ENCODE peak calls at places on chromosomes 12 and 14, in six cellular contexts. S is astrocyte, I is H9, W is DND-41, R is GM23248, A is A549. G is an unnamed sample.

GRCh38 chr14:91624757-91625156 is 107.1 kb downstream of the CATSPERB start:
- DNase-seq in W (no peak), I (no peak), R (no peak), S (no peak), A (no peak), G (no peak)

GRCh38 chr12:107684029-107684790 is 1.4 kb upstream of the PWP1 start:
- DNase-seq in R (peak), I (no peak), S (peak), A (no peak), W (no peak), G (no peak)

GRCh38 chr12:55955800-55956508 is 9.9 kb downstream of the PMEL start:
- DNase-seq in A (peak), S (peak), R (peak), W (peak), I (peak), G (peak)

GRCh38 chr14:55913324-55914035 is 204.7 kb upstream of the PELI2 start:
- DNase-seq in R (no peak), I (no peak), S (peak), W (no peak), A (no peak), G (no peak)

GRCh38 chr14:22549981-22550670 is 38.9 kb downstream of the DAD1 start:
- DNase-seq in W (no peak), S (peak), I (no peak), R (no peak), A (no peak), G (no peak)

GRCh38 chr12:18468521-18469075 is 207.3 kb downstream of the PIK3C2G start:
- DNase-seq in R (peak), S (peak), W (no peak), I (no peak), A (no peak), G (no peak)

GRCh38 chr12:108616941-108617858 is 16.5 kb downstream of the SELPLG start:
- DNase-seq in W (peak), R (no peak), S (peak), A (no peak), I (no peak), G (no peak)

GRCh38 chr12:23352670-23353069 is 596.8 kb downstream of the SOX5 start:
- DNase-seq in I (no peak), S (no peak), W (no peak), A (no peak), R (no peak), G (no peak)

GRCh38 chr14:85475113-85475512 is 54.8 kb upstream of the FLRT2 start:
- DNase-seq in R (peak), S (peak), W (no peak), I (no peak), A (no peak), G (no peak)

GRCh38 chr12:5840900-5841299 is 104.2 kb downstream of the ANO2 start:
- DNase-seq in I (peak), R (no peak), A (no peak), S (no peak), W (no peak), G (no peak)

GRCh38 chr14:35760143-35760542 is 49.0 kb downstream of the RALGAPA1 start:
- DNase-seq in R (no peak), A (no peak), I (no peak), W (no peak), S (no peak), G (no peak)

GRCh38 chr14:50335989-50336391 is 23.9 kb downstream of the DMAC2L start:
- DNase-seq in W (peak), R (peak), A (no peak), S (peak), I (no peak), G (no peak)

GRCh38 chr12:132579747-132580146 is 30.6 kb downstream of the LRCOL1 start:
- DNase-seq in I (no peak), A (no peak), W (no peak), R (no peak), S (no peak), G (no peak)

GRCh38 chr12:116708826-116709756 is 28.8 kb downstream of the SPRING1 start:
- DNase-seq in W (peak), I (peak), A (peak), S (peak), R (peak), G (peak)

GRCh38 chr14:101360045-101360931 is 201.0 kb upstream of the DIO3 start:
- DNase-seq in S (no peak), A (no peak), R (peak), I (no peak), W (peak), G (no peak)

GRCh38 chr14:87690076-87690661 is 302.8 kb downstream of the GALC start:
- DNase-seq in S (no peak), I (peak), A (no peak), R (no peak), W (no peak), G (no peak)

GRCh38 chr14:99348816-99349609 is 77.0 kb upstream of the BCL11B start:
- DNase-seq in W (no peak), I (no peak), A (no peak), R (peak), S (no peak), G (no peak)

GRCh38 chr14:79493081-79493652 is 718.1 kb downstream of the DIO2 start:
- DNase-seq in I (no peak), R (no peak), W (no peak), A (no peak), S (no peak), G (no peak)

GRCh38 chr14:98136019-98136418 is 1136.0 kb downstream of the BCL11B start:
- DNase-seq in S (no peak), A (no peak), I (no peak), W (peak), R (no peak), G (no peak)

GRCh38 chr14:31781578-31781977 is 220.4 kb downstream of the NUBPL start:
- DNase-seq in A (peak), S (no peak), R (no peak), I (no peak), W (no peak), G (no peak)

GRCh38 chr12:62259311-62259992 is 752 bp upstream of the USP15 start:
- DNase-seq in W (peak), I (no peak), A (peak), S (no peak), R (peak), G (no peak)

GRCh38 chr14:79193689-79194477 is 1017.4 kb downstream of the DIO2 start:
- DNase-seq in R (no peak), A (no peak), S (no peak), I (no peak), W (no peak), G (no peak)

GRCh38 chr12:111823891-111824290 is 18.1 kb upstream of the MAPKAPK5 start:
- DNase-seq in R (no peak), W (no peak), I (no peak), S (no peak), A (no peak), G (no peak)
- H3K4me2 ChIP-seq in R (no peak), W (no peak), I (no peak), S (no peak), A (no peak), G (no peak)

GRCh38 chr14:52346778-52347177 is 32.7 kb downstream of the PTGER2 start:
- DNase-seq in W (no peak), I (no peak), S (no peak), R (no peak), A (no peak), G (no peak)

GRCh38 chr14:52348796-52349195 is 34.7 kb downstream of the PTGER2 start:
- DNase-seq in S (peak), W (no peak), I (no peak), A (no peak), R (peak), G (no peak)

GRCh38 chr14:52350445-52350844 is 36.3 kb downstream of the PTGER2 start:
- DNase-seq in S (no peak), I (no peak), R (no peak), W (no peak), A (no peak), G (no peak)

GRCh38 chr14:52349731-52350130 is 35.6 kb downstream of the PTGER2 start:
- DNase-seq in R (no peak), S (no peak), W (no peak), A (no peak), I (no peak), G (no peak)

GRCh38 chr14:52348279-52348678 is 34.2 kb downstream of the PTGER2 start:
- DNase-seq in I (no peak), A (no peak), W (no peak), S (no peak), R (peak), G (no peak)
- H3K4me2 ChIP-seq in I (no peak), A (peak), W (no peak), S (peak), R (peak), G (no peak)

GRCh38 chr14:81336009-81336408 is 64.1 kb downstream of the STON2 start:
- DNase-seq in I (no peak), W (no peak), S (no peak), A (no peak), R (no peak), G (no peak)
- H3K4me2 ChIP-seq in I (no peak), W (no peak), S (no peak), A (no peak), R (no peak), G (no peak)

DNA sequence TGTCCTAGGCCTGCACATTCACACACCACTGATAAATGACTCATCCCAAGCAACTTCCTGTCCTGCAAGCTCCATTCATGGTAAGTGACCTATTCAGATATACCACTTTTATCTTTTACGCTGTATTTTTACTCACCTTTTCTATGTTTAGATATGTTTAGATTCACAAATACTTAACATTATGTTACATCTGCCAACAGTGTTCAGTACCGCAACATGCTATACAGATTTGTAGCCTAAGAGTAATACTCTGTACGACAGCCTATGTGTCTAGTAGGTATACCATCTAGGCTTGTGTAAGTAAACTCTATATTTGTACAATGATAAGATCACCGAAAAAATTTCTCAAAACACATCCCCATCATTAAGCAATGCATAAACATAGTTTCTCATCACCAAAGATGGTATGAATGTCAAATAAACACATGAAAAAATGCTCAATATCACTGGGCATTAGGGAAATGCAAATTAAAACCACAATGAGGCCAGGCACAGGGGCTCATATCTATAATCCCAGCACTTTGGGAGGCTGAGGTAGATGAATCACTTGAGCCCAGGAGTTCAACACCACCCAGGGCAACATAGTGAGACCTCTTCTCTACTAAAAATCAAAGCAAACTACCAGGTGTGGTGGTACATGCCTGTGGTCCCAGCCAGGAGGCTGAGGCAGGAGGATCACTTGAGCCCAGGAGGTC is 20.7 kb downstream of the ATXN2 start:
- DNase-seq in S (peak), I (peak), W (no peak), A (peak), R (peak), G (peak)
- H3K4me2 ChIP-seq in S (peak), I (no peak), W (no peak), A (peak), R (peak), G (peak)

DNA sequence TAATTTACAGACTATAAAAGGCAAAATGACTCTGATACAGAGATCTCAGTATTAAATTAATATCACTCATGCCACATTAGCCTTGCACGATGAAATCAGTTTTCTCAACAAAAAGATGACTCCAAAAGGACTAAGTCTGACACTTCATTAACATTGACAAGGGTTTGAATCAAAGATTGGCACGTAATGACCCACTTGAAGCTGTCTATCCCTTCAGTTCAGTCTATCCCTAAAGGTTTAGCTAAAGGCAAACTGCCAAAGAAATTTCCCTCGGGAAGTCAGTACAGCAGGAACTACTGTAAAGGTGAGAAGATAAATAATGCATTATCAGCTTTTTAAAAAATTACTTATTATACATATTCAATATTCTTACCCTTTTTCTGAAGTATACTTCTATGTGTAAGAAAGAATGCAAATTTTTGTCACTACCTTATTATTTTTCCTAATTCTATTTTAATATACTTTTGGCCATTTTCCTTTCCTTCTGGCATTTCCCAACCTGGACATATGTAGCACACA is 127.1 kb downstream of the NELL2 start:
- DNase-seq in S (no peak), W (no peak), I (no peak), A (no peak), R (no peak), G (no peak)
- H3K4me2 ChIP-seq in S (no peak), W (no peak), I (no peak), A (no peak), R (no peak), G (no peak)

GRCh38 chr14:54654600-54654999 is 87.7 kb downstream of the SAMD4A start:
- DNase-seq in S (no peak), I (no peak), R (no peak), W (no peak), A (no peak), G (no peak)
- H3K4me2 ChIP-seq in S (peak), I (no peak), R (peak), W (no peak), A (peak), G (peak)

GRCh38 chr12:114733919-114734318 is 49.9 kb upstream of the TBX3 start:
- DNase-seq in I (no peak), S (no peak), R (no peak), A (no peak), W (no peak), G (no peak)

GRCh38 chr12:114735011-114735410 is 51.0 kb upstream of the TBX3 start:
- DNase-seq in S (no peak), A (no peak), W (no peak), I (peak), R (no peak), G (no peak)

GRCh38 chr12:114738460-114739184 is 54.6 kb upstream of the TBX3 start:
- DNase-seq in W (no peak), A (no peak), I (no peak), R (no peak), S (no peak), G (no peak)

GRCh38 chr12:114732426-114733030 is 48.6 kb upstream of the TBX3 start:
- DNase-seq in I (peak), R (no peak), S (no peak), W (no peak), A (no peak), G (no peak)

GRCh38 chr12:114735680-114736374 is 51.9 kb upstream of the TBX3 start:
- DNase-seq in I (peak), A (no peak), R (no peak), W (no peak), S (no peak), G (no peak)
- H3K4me2 ChIP-seq in I (peak), A (no peak), R (no peak), W (no peak), S (peak), G (no peak)

GRCh38 chr12:96387981-96388380 is 12.3 kb downstream of the CDK17 start:
- DNase-seq in W (no peak), R (no peak), A (no peak), I (no peak), S (no peak), G (no peak)

GRCh38 chr12:96383991-96384390 is 16.2 kb downstream of the CDK17 start:
- DNase-seq in W (no peak), A (no peak), I (no peak), R (peak), S (peak), G (no peak)

GRCh38 chr12:96386794-96387193 is 13.4 kb downstream of the CDK17 start:
- DNase-seq in R (no peak), A (no peak), I (no peak), W (no peak), S (no peak), G (no peak)

GRCh38 chr12:96378319-96378718 is 21.9 kb downstream of the CDK17 start:
- DNase-seq in S (no peak), I (no peak), R (no peak), W (no peak), A (no peak), G (no peak)

DNA sequence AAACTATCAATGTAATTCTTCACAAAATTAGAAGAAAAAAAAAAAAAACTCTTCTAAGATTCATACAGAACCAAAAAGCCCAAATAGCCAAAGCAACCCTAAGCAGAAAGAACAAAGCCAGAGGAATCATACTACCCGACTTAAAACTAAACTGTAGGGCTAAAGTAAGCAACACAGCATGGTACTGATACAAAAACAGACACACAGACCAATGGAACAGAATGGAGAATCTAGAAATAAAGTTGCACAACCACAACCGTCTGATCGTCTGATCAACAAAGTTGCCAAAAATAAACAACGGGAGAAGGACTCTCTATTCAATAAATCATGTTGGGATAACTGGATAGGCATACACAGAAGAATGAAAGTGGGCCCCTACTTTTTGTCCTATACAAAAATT is 16.9 kb downstream of the CDK17 start:
- DNase-seq in R (no peak), W (no peak), I (no peak), A (no peak), S (no peak), G (no peak)
- H3K4me2 ChIP-seq in R (peak), W (no peak), I (no peak), A (no peak), S (peak), G (no peak)

GRCh38 chr12:47071241-47071852 is 8.1 kb upstream of the PCED1B start:
- DNase-seq in W (no peak), R (peak), I (peak), A (peak), S (no peak), G (no peak)

GRCh38 chr12:47068539-47068938 is 10.9 kb upstream of the PCED1B start:
- DNase-seq in W (no peak), I (peak), A (no peak), S (no peak), R (no peak), G (no peak)

GRCh38 chr12:47067778-47068431 is 11.5 kb upstream of the PCED1B start:
- DNase-seq in A (no peak), W (no peak), I (no peak), S (no peak), R (no peak), G (no peak)

GRCh38 chr12:47067176-47067575 is 12.2 kb upstream of the PCED1B start:
- DNase-seq in R (no peak), S (no peak), A (no peak), W (no peak), I (no peak), G (no peak)

DNA sequence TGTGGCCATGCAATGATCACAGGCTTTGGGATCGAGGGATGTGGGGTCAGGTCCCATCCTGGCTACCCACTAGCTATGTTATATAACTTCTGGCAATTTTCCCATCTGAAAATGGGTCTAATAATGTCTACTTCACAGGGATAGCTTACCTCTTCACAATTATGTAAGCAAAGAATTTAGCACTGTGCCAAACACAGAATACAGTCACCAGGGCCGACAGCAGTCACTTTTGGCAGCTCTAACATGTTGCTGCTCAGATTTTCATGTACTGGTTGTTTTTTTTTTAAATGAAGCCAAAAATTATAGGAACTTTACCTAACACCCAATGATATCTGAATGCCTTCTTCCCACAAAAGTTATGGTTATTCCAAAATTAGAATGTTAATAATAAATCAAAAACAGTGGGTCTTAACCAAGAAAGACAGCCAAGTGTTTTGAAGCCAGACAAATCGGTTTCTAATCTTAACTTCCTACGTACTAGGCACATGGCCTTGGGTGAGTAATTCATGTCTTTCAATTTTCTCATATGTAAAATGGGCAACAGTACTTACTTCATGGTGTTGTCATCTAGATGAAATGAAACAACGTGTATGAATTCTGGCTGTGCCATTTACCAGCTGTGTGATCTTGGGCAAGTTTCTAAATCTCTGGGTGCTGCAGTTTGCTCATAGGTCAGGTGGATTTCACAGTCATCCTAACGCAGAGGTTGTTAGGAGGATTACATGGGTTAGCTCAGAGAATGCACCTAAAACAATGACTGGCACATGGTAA is 13.0 kb upstream of the PCED1B start:
- DNase-seq in R (peak), S (peak), W (no peak), A (no peak), I (no peak), G (no peak)
- H3K4me2 ChIP-seq in R (no peak), S (no peak), W (no peak), A (no peak), I (no peak), G (no peak)